ENCODE peak calls at places on chromosomes 12 and 14, in ten cellular contexts. One of them, this sample, is unnamed.

GRCh38 chr14:59346796-59347510 is 118.2 kb downstream of the GPR135 start:
- DNase-seq in mucosa of descending colon: no peak
- DNase-seq in activated CD4-positive, alpha-beta T cell treated with anti-CD3 and anti-CD28 coated beads, Interleukin-2, amount 50 U/mL, for 48 hours: no peak
- DNase-seq in stimulated activated CD4-positive, alpha-beta T cell treated with anti-CD3 and anti-CD28 coated beads, Interleukin-12 subunit alpha, Interleukin-12 subunit beta, amount 100 ng/mL, for 48 hours: no peak
- DNase-seq in CD4-positive, alpha-beta memory T cell: no peak
- DNase-seq in T47D: no peak
- DNase-seq in endothelial cell: no peak
- DNase-seq in stimulated activated CD8-positive, alpha-beta memory T cell treated with anti-CD3 and anti-CD28 coated beads, Interleukin-7, amount 100 ng/mL, for 48 hours: no peak
- DNase-seq in glutamatergic neuron: no peak
- DNase-seq in RPMI7951: no peak
- DNase-seq in this sample: no peak

GRCh38 chr14:38098074-38098846 is 109.4 kb upstream of the SSTR1 start:
- DNase-seq in mucosa of descending colon: no peak
- DNase-seq in activated CD4-positive, alpha-beta T cell treated with anti-CD3 and anti-CD28 coated beads, Interleukin-2, amount 50 U/mL, for 48 hours: no peak
- DNase-seq in stimulated activated CD4-positive, alpha-beta T cell treated with anti-CD3 and anti-CD28 coated beads, Interleukin-12 subunit alpha, Interleukin-12 subunit beta, amount 100 ng/mL, for 48 hours: no peak
- DNase-seq in CD4-positive, alpha-beta memory T cell: no peak
- DNase-seq in T47D: no peak
- DNase-seq in endothelial cell: no peak
- DNase-seq in stimulated activated CD8-positive, alpha-beta memory T cell treated with anti-CD3 and anti-CD28 coated beads, Interleukin-7, amount 100 ng/mL, for 48 hours: no peak
- DNase-seq in glutamatergic neuron: no peak
- DNase-seq in RPMI7951: peak
- DNase-seq in this sample: no peak

GRCh38 chr14:85217412-85217811 is 312.5 kb upstream of the FLRT2 start:
- DNase-seq in mucosa of descending colon: no peak
- DNase-seq in activated CD4-positive, alpha-beta T cell treated with anti-CD3 and anti-CD28 coated beads, Interleukin-2, amount 50 U/mL, for 48 hours: no peak
- DNase-seq in stimulated activated CD4-positive, alpha-beta T cell treated with anti-CD3 and anti-CD28 coated beads, Interleukin-12 subunit alpha, Interleukin-12 subunit beta, amount 100 ng/mL, for 48 hours: no peak
- DNase-seq in CD4-positive, alpha-beta memory T cell: no peak
- DNase-seq in T47D: no peak
- DNase-seq in endothelial cell: no peak
- DNase-seq in stimulated activated CD8-positive, alpha-beta memory T cell treated with anti-CD3 and anti-CD28 coated beads, Interleukin-7, amount 100 ng/mL, for 48 hours: no peak
- DNase-seq in glutamatergic neuron: no peak
- DNase-seq in RPMI7951: no peak
- DNase-seq in this sample: no peak

GRCh38 chr12:6638305-6638704 is 2.5 kb upstream of the LPAR5 start:
- DNase-seq in mucosa of descending colon: no peak
- DNase-seq in activated CD4-positive, alpha-beta T cell treated with anti-CD3 and anti-CD28 coated beads, Interleukin-2, amount 50 U/mL, for 48 hours: no peak
- DNase-seq in stimulated activated CD4-positive, alpha-beta T cell treated with anti-CD3 and anti-CD28 coated beads, Interleukin-12 subunit alpha, Interleukin-12 subunit beta, amount 100 ng/mL, for 48 hours: no peak
- DNase-seq in CD4-positive, alpha-beta memory T cell: no peak
- DNase-seq in T47D: no peak
- DNase-seq in endothelial cell: no peak
- DNase-seq in stimulated activated CD8-positive, alpha-beta memory T cell treated with anti-CD3 and anti-CD28 coated beads, Interleukin-7, amount 100 ng/mL, for 48 hours: no peak
- DNase-seq in glutamatergic neuron: no peak
- DNase-seq in RPMI7951: no peak
- DNase-seq in this sample: no peak

GRCh38 chr14:88005978-88006851 is 1.3 kb downstream of the GPR65 start:
- DNase-seq in mucosa of descending colon: peak
- DNase-seq in activated CD4-positive, alpha-beta T cell treated with anti-CD3 and anti-CD28 coated beads, Interleukin-2, amount 50 U/mL, for 48 hours: peak
- DNase-seq in stimulated activated CD4-positive, alpha-beta T cell treated with anti-CD3 and anti-CD28 coated beads, Interleukin-12 subunit alpha, Interleukin-12 subunit beta, amount 100 ng/mL, for 48 hours: peak
- DNase-seq in CD4-positive, alpha-beta memory T cell: peak
- DNase-seq in T47D: no peak
- DNase-seq in endothelial cell: no peak
- DNase-seq in stimulated activated CD8-positive, alpha-beta memory T cell treated with anti-CD3 and anti-CD28 coated beads, Interleukin-7, amount 100 ng/mL, for 48 hours: peak
- DNase-seq in glutamatergic neuron: no peak
- DNase-seq in RPMI7951: peak
- DNase-seq in this sample: no peak

GRCh38 chr14:29953501-29953900 is 25.9 kb upstream of the PRKD1 start:
- DNase-seq in mucosa of descending colon: no peak
- DNase-seq in activated CD4-positive, alpha-beta T cell treated with anti-CD3 and anti-CD28 coated beads, Interleukin-2, amount 50 U/mL, for 48 hours: no peak
- DNase-seq in stimulated activated CD4-positive, alpha-beta T cell treated with anti-CD3 and anti-CD28 coated beads, Interleukin-12 subunit alpha, Interleukin-12 subunit beta, amount 100 ng/mL, for 48 hours: no peak
- DNase-seq in CD4-positive, alpha-beta memory T cell: no peak
- DNase-seq in T47D: no peak
- DNase-seq in endothelial cell: no peak
- DNase-seq in stimulated activated CD8-positive, alpha-beta memory T cell treated with anti-CD3 and anti-CD28 coated beads, Interleukin-7, amount 100 ng/mL, for 48 hours: no peak
- DNase-seq in glutamatergic neuron: no peak
- DNase-seq in RPMI7951: no peak
- DNase-seq in this sample: no peak

GRCh38 chr12:76740501-76740900 is 23.4 kb upstream of the ZDHHC17 start:
- DNase-seq in mucosa of descending colon: no peak
- DNase-seq in activated CD4-positive, alpha-beta T cell treated with anti-CD3 and anti-CD28 coated beads, Interleukin-2, amount 50 U/mL, for 48 hours: no peak
- DNase-seq in stimulated activated CD4-positive, alpha-beta T cell treated with anti-CD3 and anti-CD28 coated beads, Interleukin-12 subunit alpha, Interleukin-12 subunit beta, amount 100 ng/mL, for 48 hours: no peak
- DNase-seq in CD4-positive, alpha-beta memory T cell: no peak
- DNase-seq in T47D: no peak
- DNase-seq in endothelial cell: no peak
- DNase-seq in stimulated activated CD8-positive, alpha-beta memory T cell treated with anti-CD3 and anti-CD28 coated beads, Interleukin-7, amount 100 ng/mL, for 48 hours: no peak
- DNase-seq in glutamatergic neuron: no peak
- DNase-seq in RPMI7951: no peak
- DNase-seq in this sample: no peak

GRCh38 chr12:76024942-76025600 is 6.5 kb downstream of the PHLDA1 start:
- DNase-seq in mucosa of descending colon: no peak
- DNase-seq in activated CD4-positive, alpha-beta T cell treated with anti-CD3 and anti-CD28 coated beads, Interleukin-2, amount 50 U/mL, for 48 hours: no peak
- DNase-seq in stimulated activated CD4-positive, alpha-beta T cell treated with anti-CD3 and anti-CD28 coated beads, Interleukin-12 subunit alpha, Interleukin-12 subunit beta, amount 100 ng/mL, for 48 hours: no peak
- DNase-seq in CD4-positive, alpha-beta memory T cell: no peak
- DNase-seq in T47D: no peak
- DNase-seq in endothelial cell: no peak
- DNase-seq in stimulated activated CD8-positive, alpha-beta memory T cell treated with anti-CD3 and anti-CD28 coated beads, Interleukin-7, amount 100 ng/mL, for 48 hours: no peak
- DNase-seq in glutamatergic neuron: no peak
- DNase-seq in RPMI7951: peak
- DNase-seq in this sample: no peak

GRCh38 chr14:51182166-51182565 is 57.9 kb upstream of the TMX1 start:
- DNase-seq in mucosa of descending colon: no peak
- DNase-seq in activated CD4-positive, alpha-beta T cell treated with anti-CD3 and anti-CD28 coated beads, Interleukin-2, amount 50 U/mL, for 48 hours: no peak
- DNase-seq in stimulated activated CD4-positive, alpha-beta T cell treated with anti-CD3 and anti-CD28 coated beads, Interleukin-12 subunit alpha, Interleukin-12 subunit beta, amount 100 ng/mL, for 48 hours: no peak
- DNase-seq in CD4-positive, alpha-beta memory T cell: no peak
- DNase-seq in T47D: no peak
- DNase-seq in endothelial cell: no peak
- DNase-seq in stimulated activated CD8-positive, alpha-beta memory T cell treated with anti-CD3 and anti-CD28 coated beads, Interleukin-7, amount 100 ng/mL, for 48 hours: no peak
- DNase-seq in glutamatergic neuron: no peak
- DNase-seq in RPMI7951: peak
- DNase-seq in this sample: no peak

GRCh38 chr12:115752913-115753726 is 524.4 kb downstream of the MED13L start:
- DNase-seq in mucosa of descending colon: peak
- DNase-seq in activated CD4-positive, alpha-beta T cell treated with anti-CD3 and anti-CD28 coated beads, Interleukin-2, amount 50 U/mL, for 48 hours: no peak
- DNase-seq in stimulated activated CD4-positive, alpha-beta T cell treated with anti-CD3 and anti-CD28 coated beads, Interleukin-12 subunit alpha, Interleukin-12 subunit beta, amount 100 ng/mL, for 48 hours: no peak
- DNase-seq in CD4-positive, alpha-beta memory T cell: no peak
- DNase-seq in T47D: peak
- DNase-seq in endothelial cell: peak
- DNase-seq in stimulated activated CD8-positive, alpha-beta memory T cell treated with anti-CD3 and anti-CD28 coated beads, Interleukin-7, amount 100 ng/mL, for 48 hours: no peak
- DNase-seq in glutamatergic neuron: peak
- DNase-seq in RPMI7951: peak
- DNase-seq in this sample: peak

GRCh38 chr12:117125275-117125613 is 26.0 kb upstream of the TESC start:
- DNase-seq in mucosa of descending colon: no peak
- DNase-seq in activated CD4-positive, alpha-beta T cell treated with anti-CD3 and anti-CD28 coated beads, Interleukin-2, amount 50 U/mL, for 48 hours: no peak
- DNase-seq in stimulated activated CD4-positive, alpha-beta T cell treated with anti-CD3 and anti-CD28 coated beads, Interleukin-12 subunit alpha, Interleukin-12 subunit beta, amount 100 ng/mL, for 48 hours: no peak
- DNase-seq in CD4-positive, alpha-beta memory T cell: no peak
- DNase-seq in T47D: no peak
- DNase-seq in endothelial cell: no peak
- DNase-seq in stimulated activated CD8-positive, alpha-beta memory T cell treated with anti-CD3 and anti-CD28 coated beads, Interleukin-7, amount 100 ng/mL, for 48 hours: no peak
- DNase-seq in glutamatergic neuron: no peak
- DNase-seq in RPMI7951: peak
- DNase-seq in this sample: no peak

GRCh38 chr12:24083787-24084186 is 134.3 kb upstream of the SOX5 start:
- DNase-seq in mucosa of descending colon: no peak
- DNase-seq in activated CD4-positive, alpha-beta T cell treated with anti-CD3 and anti-CD28 coated beads, Interleukin-2, amount 50 U/mL, for 48 hours: no peak
- DNase-seq in stimulated activated CD4-positive, alpha-beta T cell treated with anti-CD3 and anti-CD28 coated beads, Interleukin-12 subunit alpha, Interleukin-12 subunit beta, amount 100 ng/mL, for 48 hours: no peak
- DNase-seq in CD4-positive, alpha-beta memory T cell: no peak
- DNase-seq in T47D: no peak
- DNase-seq in endothelial cell: no peak
- DNase-seq in stimulated activated CD8-positive, alpha-beta memory T cell treated with anti-CD3 and anti-CD28 coated beads, Interleukin-7, amount 100 ng/mL, for 48 hours: no peak
- DNase-seq in glutamatergic neuron: no peak
- DNase-seq in RPMI7951: no peak
- DNase-seq in this sample: no peak

GRCh38 chr14:104436047-104436531 is 143.5 kb upstream of the C14orf180 start:
- DNase-seq in mucosa of descending colon: peak
- DNase-seq in activated CD4-positive, alpha-beta T cell treated with anti-CD3 and anti-CD28 coated beads, Interleukin-2, amount 50 U/mL, for 48 hours: no peak
- DNase-seq in stimulated activated CD4-positive, alpha-beta T cell treated with anti-CD3 and anti-CD28 coated beads, Interleukin-12 subunit alpha, Interleukin-12 subunit beta, amount 100 ng/mL, for 48 hours: no peak
- DNase-seq in CD4-positive, alpha-beta memory T cell: no peak
- DNase-seq in T47D: no peak
- DNase-seq in endothelial cell: peak
- DNase-seq in stimulated activated CD8-positive, alpha-beta memory T cell treated with anti-CD3 and anti-CD28 coated beads, Interleukin-7, amount 100 ng/mL, for 48 hours: no peak
- DNase-seq in glutamatergic neuron: no peak
- DNase-seq in RPMI7951: peak
- DNase-seq in this sample: peak

GRCh38 chr14:51465486-51465885 is 186.2 kb upstream of the FRMD6 start:
- DNase-seq in mucosa of descending colon: no peak
- DNase-seq in activated CD4-positive, alpha-beta T cell treated with anti-CD3 and anti-CD28 coated beads, Interleukin-2, amount 50 U/mL, for 48 hours: no peak
- DNase-seq in stimulated activated CD4-positive, alpha-beta T cell treated with anti-CD3 and anti-CD28 coated beads, Interleukin-12 subunit alpha, Interleukin-12 subunit beta, amount 100 ng/mL, for 48 hours: no peak
- DNase-seq in CD4-positive, alpha-beta memory T cell: no peak
- DNase-seq in T47D: no peak
- DNase-seq in endothelial cell: no peak
- DNase-seq in stimulated activated CD8-positive, alpha-beta memory T cell treated with anti-CD3 and anti-CD28 coated beads, Interleukin-7, amount 100 ng/mL, for 48 hours: no peak
- DNase-seq in glutamatergic neuron: no peak
- DNase-seq in RPMI7951: no peak
- DNase-seq in this sample: no peak

GRCh38 chr14:30272848-30273563 is 286.0 kb upstream of the G2E3 start:
- DNase-seq in mucosa of descending colon: no peak
- DNase-seq in activated CD4-positive, alpha-beta T cell treated with anti-CD3 and anti-CD28 coated beads, Interleukin-2, amount 50 U/mL, for 48 hours: no peak
- DNase-seq in stimulated activated CD4-positive, alpha-beta T cell treated with anti-CD3 and anti-CD28 coated beads, Interleukin-12 subunit alpha, Interleukin-12 subunit beta, amount 100 ng/mL, for 48 hours: no peak
- DNase-seq in CD4-positive, alpha-beta memory T cell: no peak
- DNase-seq in T47D: no peak
- DNase-seq in endothelial cell: no peak
- DNase-seq in stimulated activated CD8-positive, alpha-beta memory T cell treated with anti-CD3 and anti-CD28 coated beads, Interleukin-7, amount 100 ng/mL, for 48 hours: no peak
- DNase-seq in glutamatergic neuron: peak
- DNase-seq in RPMI7951: no peak
- DNase-seq in this sample: no peak

GRCh38 chr12:124411291-124411878 is 116.5 kb downstream of the RFLNA start:
- DNase-seq in mucosa of descending colon: no peak
- DNase-seq in activated CD4-positive, alpha-beta T cell treated with anti-CD3 and anti-CD28 coated beads, Interleukin-2, amount 50 U/mL, for 48 hours: no peak
- DNase-seq in stimulated activated CD4-positive, alpha-beta T cell treated with anti-CD3 and anti-CD28 coated beads, Interleukin-12 subunit alpha, Interleukin-12 subunit beta, amount 100 ng/mL, for 48 hours: no peak
- DNase-seq in CD4-positive, alpha-beta memory T cell: no peak
- DNase-seq in T47D: no peak
- DNase-seq in endothelial cell: no peak
- DNase-seq in stimulated activated CD8-positive, alpha-beta memory T cell treated with anti-CD3 and anti-CD28 coated beads, Interleukin-7, amount 100 ng/mL, for 48 hours: no peak
- DNase-seq in glutamatergic neuron: no peak
- DNase-seq in RPMI7951: peak
- DNase-seq in this sample: no peak

GRCh38 chr14:90580381-90581335 is 183.8 kb downstream of the CALM1 start:
- DNase-seq in mucosa of descending colon: no peak
- DNase-seq in activated CD4-positive, alpha-beta T cell treated with anti-CD3 and anti-CD28 coated beads, Interleukin-2, amount 50 U/mL, for 48 hours: no peak
- DNase-seq in stimulated activated CD4-positive, alpha-beta T cell treated with anti-CD3 and anti-CD28 coated beads, Interleukin-12 subunit alpha, Interleukin-12 subunit beta, amount 100 ng/mL, for 48 hours: no peak
- DNase-seq in CD4-positive, alpha-beta memory T cell: no peak
- DNase-seq in T47D: no peak
- DNase-seq in endothelial cell: no peak
- DNase-seq in stimulated activated CD8-positive, alpha-beta memory T cell treated with anti-CD3 and anti-CD28 coated beads, Interleukin-7, amount 100 ng/mL, for 48 hours: no peak
- DNase-seq in glutamatergic neuron: peak
- DNase-seq in RPMI7951: no peak
- DNase-seq in this sample: no peak

GRCh38 chr12:32901553-32901952 is 5.0 kb upstream of the PKP2 start:
- DNase-seq in mucosa of descending colon: no peak
- DNase-seq in activated CD4-positive, alpha-beta T cell treated with anti-CD3 and anti-CD28 coated beads, Interleukin-2, amount 50 U/mL, for 48 hours: no peak
- DNase-seq in stimulated activated CD4-positive, alpha-beta T cell treated with anti-CD3 and anti-CD28 coated beads, Interleukin-12 subunit alpha, Interleukin-12 subunit beta, amount 100 ng/mL, for 48 hours: no peak
- DNase-seq in CD4-positive, alpha-beta memory T cell: no peak
- DNase-seq in T47D: peak
- DNase-seq in endothelial cell: no peak
- DNase-seq in stimulated activated CD8-positive, alpha-beta memory T cell treated with anti-CD3 and anti-CD28 coated beads, Interleukin-7, amount 100 ng/mL, for 48 hours: no peak
- DNase-seq in glutamatergic neuron: no peak
- DNase-seq in RPMI7951: no peak
- DNase-seq in this sample: no peak

GRCh38 chr12:109736552-109737108 is 23.0 kb downstream of the FAM222A start:
- DNase-seq in mucosa of descending colon: no peak
- DNase-seq in activated CD4-positive, alpha-beta T cell treated with anti-CD3 and anti-CD28 coated beads, Interleukin-2, amount 50 U/mL, for 48 hours: no peak
- DNase-seq in stimulated activated CD4-positive, alpha-beta T cell treated with anti-CD3 and anti-CD28 coated beads, Interleukin-12 subunit alpha, Interleukin-12 subunit beta, amount 100 ng/mL, for 48 hours: no peak
- DNase-seq in CD4-positive, alpha-beta memory T cell: no peak
- DNase-seq in T47D: peak
- DNase-seq in endothelial cell: peak
- DNase-seq in stimulated activated CD8-positive, alpha-beta memory T cell treated with anti-CD3 and anti-CD28 coated beads, Interleukin-7, amount 100 ng/mL, for 48 hours: no peak
- DNase-seq in glutamatergic neuron: peak
- DNase-seq in RPMI7951: peak
- DNase-seq in this sample: peak

GRCh38 chr12:122893208-122894151 is 2.4 kb downstream of the VPS37B start:
- DNase-seq in mucosa of descending colon: peak
- DNase-seq in activated CD4-positive, alpha-beta T cell treated with anti-CD3 and anti-CD28 coated beads, Interleukin-2, amount 50 U/mL, for 48 hours: no peak
- DNase-seq in stimulated activated CD4-positive, alpha-beta T cell treated with anti-CD3 and anti-CD28 coated beads, Interleukin-12 subunit alpha, Interleukin-12 subunit beta, amount 100 ng/mL, for 48 hours: no peak
- DNase-seq in CD4-positive, alpha-beta memory T cell: no peak
- DNase-seq in T47D: no peak
- DNase-seq in endothelial cell: no peak
- DNase-seq in stimulated activated CD8-positive, alpha-beta memory T cell treated with anti-CD3 and anti-CD28 coated beads, Interleukin-7, amount 100 ng/mL, for 48 hours: no peak
- DNase-seq in glutamatergic neuron: no peak
- DNase-seq in RPMI7951: no peak
- DNase-seq in this sample: no peak

GRCh38 chr12:16606936-16607335 is 974 bp upstream of the LMO3 start:
- DNase-seq in mucosa of descending colon: no peak
- DNase-seq in activated CD4-positive, alpha-beta T cell treated with anti-CD3 and anti-CD28 coated beads, Interleukin-2, amount 50 U/mL, for 48 hours: no peak
- DNase-seq in stimulated activated CD4-positive, alpha-beta T cell treated with anti-CD3 and anti-CD28 coated beads, Interleukin-12 subunit alpha, Interleukin-12 subunit beta, amount 100 ng/mL, for 48 hours: no peak
- DNase-seq in CD4-positive, alpha-beta memory T cell: no peak
- DNase-seq in T47D: no peak
- DNase-seq in endothelial cell: no peak
- DNase-seq in stimulated activated CD8-positive, alpha-beta memory T cell treated with anti-CD3 and anti-CD28 coated beads, Interleukin-7, amount 100 ng/mL, for 48 hours: no peak
- DNase-seq in glutamatergic neuron: no peak
- DNase-seq in RPMI7951: no peak
- DNase-seq in this sample: no peak